ENCODE peak calls at places on chromosomes 16 and 17, in nine cellular contexts. One of them, this sample, is unnamed.

GRCh38 chr16:15897834-15898254 is 9.4 kb upstream of the CEP20 start:
- DNase-seq in foreskin fibroblast: peak; percentile 86
- DNase-seq in AG09319: no peak
- DNase-seq in WERI-Rb-1: no peak
- DNase-seq in astrocyte of the cerebellum: no peak
- DNase-seq in thoracic aorta: no peak
- DNase-seq in esophagus squamous epithelium: no peak
- DNase-seq in ovary: no peak
- DNase-seq in GM20000: peak; percentile 69
- DNase-seq in this sample: peak; percentile 67

GRCh38 chr17:58364270-58364942 is 12.4 kb upstream of the SUPT4H1 start:
- DNase-seq in foreskin fibroblast: no peak
- DNase-seq in AG09319: no peak
- DNase-seq in WERI-Rb-1: no peak
- DNase-seq in astrocyte of the cerebellum: no peak
- DNase-seq in thoracic aorta: no peak
- DNase-seq in esophagus squamous epithelium: no peak
- DNase-seq in ovary: no peak
- DNase-seq in GM20000: no peak
- DNase-seq in this sample: no peak

GRCh38 chr16:1788708-1789100 is 4.8 kb downstream of the IGFALS start:
- DNase-seq in foreskin fibroblast: no peak
- DNase-seq in AG09319: no peak
- DNase-seq in WERI-Rb-1: no peak
- DNase-seq in astrocyte of the cerebellum: no peak
- DNase-seq in thoracic aorta: no peak
- DNase-seq in esophagus squamous epithelium: no peak
- DNase-seq in ovary: peak; percentile 20
- DNase-seq in GM20000: no peak
- DNase-seq in this sample: no peak

GRCh38 chr17:34067009-34067408 is 188.1 kb upstream of the CCL2 start:
- DNase-seq in foreskin fibroblast: no peak
- DNase-seq in AG09319: no peak
- DNase-seq in WERI-Rb-1: no peak
- DNase-seq in astrocyte of the cerebellum: no peak
- DNase-seq in thoracic aorta: no peak
- DNase-seq in esophagus squamous epithelium: no peak
- DNase-seq in ovary: no peak
- DNase-seq in GM20000: no peak
- DNase-seq in this sample: no peak

GRCh38 chr17:73069164-73069774 is 23.2 kb downstream of the SLC39A11 start:
- DNase-seq in foreskin fibroblast: peak; percentile 37
- DNase-seq in AG09319: peak; percentile 28
- DNase-seq in WERI-Rb-1: no peak
- DNase-seq in astrocyte of the cerebellum: no peak
- DNase-seq in thoracic aorta: no peak
- DNase-seq in esophagus squamous epithelium: no peak
- DNase-seq in ovary: no peak
- DNase-seq in GM20000: no peak
- DNase-seq in this sample: no peak

GRCh38 chr16:81779540-81780320 is 639 bp downstream of the PLCG2 start:
- DNase-seq in foreskin fibroblast: peak; percentile 36
- DNase-seq in AG09319: no peak
- DNase-seq in WERI-Rb-1: no peak
- DNase-seq in astrocyte of the cerebellum: no peak
- DNase-seq in thoracic aorta: no peak
- DNase-seq in esophagus squamous epithelium: no peak
- DNase-seq in ovary: no peak
- DNase-seq in GM20000: no peak
- DNase-seq in this sample: peak; percentile 19

GRCh38 chr17:11899494-11899893 is 97.8 kb downstream of the ZNF18 start:
- DNase-seq in foreskin fibroblast: no peak
- DNase-seq in AG09319: no peak
- DNase-seq in WERI-Rb-1: peak; percentile 67
- DNase-seq in astrocyte of the cerebellum: no peak
- DNase-seq in thoracic aorta: no peak
- DNase-seq in esophagus squamous epithelium: no peak
- DNase-seq in ovary: no peak
- DNase-seq in GM20000: no peak
- DNase-seq in this sample: no peak

GRCh38 chr16:27468941-27469531 is 67.1 kb downstream of the IL21R start:
- DNase-seq in foreskin fibroblast: no peak
- DNase-seq in AG09319: no peak
- DNase-seq in WERI-Rb-1: no peak
- DNase-seq in astrocyte of the cerebellum: no peak
- DNase-seq in thoracic aorta: no peak
- DNase-seq in esophagus squamous epithelium: no peak
- DNase-seq in ovary: no peak
- DNase-seq in GM20000: no peak
- DNase-seq in this sample: no peak

GRCh38 chr17:47946516-47946915 is 5.1 kb downstream of the PNPO start:
- DNase-seq in foreskin fibroblast: no peak
- DNase-seq in AG09319: no peak
- DNase-seq in WERI-Rb-1: no peak
- DNase-seq in astrocyte of the cerebellum: no peak
- DNase-seq in thoracic aorta: no peak
- DNase-seq in esophagus squamous epithelium: no peak
- DNase-seq in ovary: no peak
- DNase-seq in GM20000: no peak
- DNase-seq in this sample: no peak

GRCh38 chr17:72244494-72244893 is 123.7 kb downstream of the SOX9 start:
- DNase-seq in foreskin fibroblast: peak; percentile 33
- DNase-seq in AG09319: no peak
- DNase-seq in WERI-Rb-1: no peak
- DNase-seq in astrocyte of the cerebellum: no peak
- DNase-seq in thoracic aorta: no peak
- DNase-seq in esophagus squamous epithelium: no peak
- DNase-seq in ovary: no peak
- DNase-seq in GM20000: no peak
- DNase-seq in this sample: no peak

GRCh38 chr16:69796285-69797118 is 34.4 kb downstream of the WWP2 start:
- DNase-seq in foreskin fibroblast: peak; percentile 84
- DNase-seq in AG09319: peak; percentile 57
- DNase-seq in WERI-Rb-1: peak; percentile 33
- DNase-seq in astrocyte of the cerebellum: peak; percentile 66
- DNase-seq in thoracic aorta: no peak
- DNase-seq in esophagus squamous epithelium: no peak
- DNase-seq in ovary: no peak
- DNase-seq in GM20000: peak; percentile 56
- DNase-seq in this sample: peak; percentile 32

GRCh38 chr16:74695450-74696422 is 4.9 kb downstream of the MLKL start:
- DNase-seq in foreskin fibroblast: peak; percentile 94
- DNase-seq in AG09319: peak; percentile 72
- DNase-seq in WERI-Rb-1: peak; percentile 84
- DNase-seq in astrocyte of the cerebellum: peak; percentile 71
- DNase-seq in thoracic aorta: peak; percentile 78
- DNase-seq in esophagus squamous epithelium: peak; percentile 56
- DNase-seq in ovary: peak; percentile 77
- DNase-seq in GM20000: peak; percentile 87
- DNase-seq in this sample: peak; percentile 82

GRCh38 chr16:67562918-67563707 is 787 bp downstream of the CTCF start:
- DNase-seq in foreskin fibroblast: peak; percentile 79
- DNase-seq in AG09319: no peak
- DNase-seq in WERI-Rb-1: peak; percentile 52
- DNase-seq in astrocyte of the cerebellum: no peak
- DNase-seq in thoracic aorta: no peak
- DNase-seq in esophagus squamous epithelium: no peak
- DNase-seq in ovary: peak; percentile 66
- DNase-seq in GM20000: peak; percentile 63
- DNase-seq in this sample: peak; percentile 60
- TF ChIP-seq CTCF in foreskin fibroblast: peak; percentile 11
- TF ChIP-seq CTCF in AG09319: no peak
- TF ChIP-seq CTCF in WERI-Rb-1: peak; percentile 31
- TF ChIP-seq CTCF in astrocyte of the cerebellum: peak; percentile 18
- TF ChIP-seq CTCF in thoracic aorta: no peak
- TF ChIP-seq CTCF in esophagus squamous epithelium: peak; percentile 24
- TF ChIP-seq CTCF in ovary: no peak
- TF ChIP-seq CTCF in GM20000: peak; percentile 11
- TF ChIP-seq CTCF in this sample: peak; percentile 9

DNA sequence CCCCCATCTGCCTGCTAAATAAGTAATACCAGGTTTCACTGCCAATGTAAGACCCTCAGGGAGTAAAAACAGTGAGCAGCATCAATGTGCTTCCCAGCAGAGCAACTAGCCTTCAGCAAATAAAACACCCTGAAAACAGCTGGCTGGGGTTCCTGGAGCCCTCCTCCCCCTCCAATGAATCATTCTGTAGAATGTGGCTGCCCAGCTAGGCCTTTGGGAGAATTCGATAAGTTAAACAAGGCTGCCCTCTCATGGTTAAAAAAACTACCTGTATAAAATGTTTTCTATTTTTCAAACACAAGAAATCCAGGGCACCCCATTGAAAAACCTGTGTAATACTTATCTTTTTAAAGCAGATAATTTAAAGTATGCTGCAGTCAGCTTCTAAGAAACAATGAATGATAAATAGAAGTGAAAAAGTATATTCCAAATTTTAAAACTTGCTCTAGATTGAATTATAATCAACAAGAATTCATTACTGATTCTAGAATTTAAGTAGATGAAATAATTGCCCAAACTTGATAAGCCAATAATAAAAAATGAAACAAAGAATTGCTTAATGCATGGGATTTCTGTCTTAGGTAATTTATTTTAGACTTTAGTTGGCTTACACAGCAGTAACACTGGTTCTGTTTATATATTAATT is 9.4 kb upstream of the TOM1L1 start:
- DNase-seq in foreskin fibroblast: peak; percentile 86
- DNase-seq in AG09319: no peak
- DNase-seq in WERI-Rb-1: peak; percentile 35
- DNase-seq in astrocyte of the cerebellum: peak; percentile 48
- DNase-seq in thoracic aorta: no peak
- DNase-seq in esophagus squamous epithelium: no peak
- DNase-seq in ovary: no peak
- DNase-seq in GM20000: no peak
- DNase-seq in this sample: no peak
- TF ChIP-seq CTCF in foreskin fibroblast: peak; percentile 15
- TF ChIP-seq CTCF in AG09319: peak; percentile 33
- TF ChIP-seq CTCF in WERI-Rb-1: peak; percentile 25
- TF ChIP-seq CTCF in astrocyte of the cerebellum: peak; percentile 43
- TF ChIP-seq CTCF in thoracic aorta: peak; percentile 25
- TF ChIP-seq CTCF in esophagus squamous epithelium: peak; percentile 56
- TF ChIP-seq CTCF in ovary: no peak
- TF ChIP-seq CTCF in GM20000: peak; percentile 21
- TF ChIP-seq CTCF in this sample: peak; percentile 51

GRCh38 chr16:54936979-54937672 is 6.5 kb downstream of the IRX5 start:
- DNase-seq in foreskin fibroblast: peak; percentile 82
- DNase-seq in AG09319: no peak
- DNase-seq in WERI-Rb-1: peak; percentile 64
- DNase-seq in astrocyte of the cerebellum: peak; percentile 62
- DNase-seq in thoracic aorta: no peak
- DNase-seq in esophagus squamous epithelium: no peak
- DNase-seq in ovary: no peak
- DNase-seq in GM20000: peak; percentile 52
- DNase-seq in this sample: peak; percentile 39
- TF ChIP-seq CTCF in foreskin fibroblast: peak; percentile 93
- TF ChIP-seq CTCF in AG09319: peak; percentile 50
- TF ChIP-seq CTCF in WERI-Rb-1: peak; percentile 92
- TF ChIP-seq CTCF in astrocyte of the cerebellum: peak; percentile 92
- TF ChIP-seq CTCF in thoracic aorta: peak; percentile 45
- TF ChIP-seq CTCF in esophagus squamous epithelium: peak; percentile 73
- TF ChIP-seq CTCF in ovary: no peak
- TF ChIP-seq CTCF in GM20000: no peak
- TF ChIP-seq CTCF in this sample: peak; percentile 58

GRCh38 chr16:90026135-90026534 is 6.9 kb upstream of the DBNDD1 start:
- DNase-seq in foreskin fibroblast: no peak
- DNase-seq in AG09319: no peak
- DNase-seq in WERI-Rb-1: no peak
- DNase-seq in astrocyte of the cerebellum: no peak
- DNase-seq in thoracic aorta: no peak
- DNase-seq in esophagus squamous epithelium: no peak
- DNase-seq in ovary: no peak
- DNase-seq in GM20000: no peak
- DNase-seq in this sample: no peak
- TF ChIP-seq CTCF in foreskin fibroblast: no peak
- TF ChIP-seq CTCF in AG09319: no peak
- TF ChIP-seq CTCF in WERI-Rb-1: no peak
- TF ChIP-seq CTCF in astrocyte of the cerebellum: peak; percentile 6
- TF ChIP-seq CTCF in thoracic aorta: no peak
- TF ChIP-seq CTCF in esophagus squamous epithelium: no peak
- TF ChIP-seq CTCF in ovary: no peak
- TF ChIP-seq CTCF in GM20000: no peak
- TF ChIP-seq CTCF in this sample: no peak

This sample was measured in activated CD8-positive, alpha-beta T cell treated with anti-CD3 and anti-CD28 coated beads for 36 hours.